ENCODE peak calls at places on chromosomes 13 and 19, in seven cellular contexts. One of them, this sample, is unnamed.

GRCh38 chr13:30376426-30377311 is 45.6 kb upstream of the UBE2L5 start:
- DNase-seq in colonic mucosa: peak
- DNase-seq in CD8-positive, alpha-beta T cell: peak
- DNase-seq in mucosa of descending colon: peak
- DNase-seq in brain microvascular endothelial cell: no peak
- DNase-seq in coronary artery: no peak
- DNase-seq in tibial nerve: no peak
- DNase-seq in this sample: no peak

GRCh38 chr19:6076675-6077463 is 33.4 kb downstream of the RFX2 start:
- DNase-seq in colonic mucosa: no peak
- DNase-seq in CD8-positive, alpha-beta T cell: no peak
- DNase-seq in mucosa of descending colon: no peak
- DNase-seq in brain microvascular endothelial cell: peak
- DNase-seq in coronary artery: peak
- DNase-seq in tibial nerve: no peak
- DNase-seq in this sample: peak

GRCh38 chr13:84352946-84353345 is 470.7 kb upstream of the SLITRK1 start:
- DNase-seq in colonic mucosa: no peak
- DNase-seq in CD8-positive, alpha-beta T cell: no peak
- DNase-seq in mucosa of descending colon: no peak
- DNase-seq in brain microvascular endothelial cell: no peak
- DNase-seq in coronary artery: no peak
- DNase-seq in tibial nerve: no peak
- DNase-seq in this sample: no peak

GRCh38 chr19:5691205-5691929 is 1.3 kb downstream of the RPL36 start:
- DNase-seq in colonic mucosa: peak
- DNase-seq in CD8-positive, alpha-beta T cell: peak
- DNase-seq in mucosa of descending colon: peak
- DNase-seq in brain microvascular endothelial cell: no peak
- DNase-seq in coronary artery: no peak
- DNase-seq in tibial nerve: peak
- DNase-seq in this sample: peak

GRCh38 chr13:33649212-33649917 is 168.6 kb upstream of the RFC3 start:
- DNase-seq in colonic mucosa: no peak
- DNase-seq in CD8-positive, alpha-beta T cell: no peak
- DNase-seq in mucosa of descending colon: no peak
- DNase-seq in brain microvascular endothelial cell: no peak
- DNase-seq in coronary artery: no peak
- DNase-seq in tibial nerve: no peak
- DNase-seq in this sample: peak

GRCh38 chr13:31670831-31671617 is 68.3 kb upstream of the RXFP2 start:
- DNase-seq in colonic mucosa: no peak
- DNase-seq in CD8-positive, alpha-beta T cell: no peak
- DNase-seq in mucosa of descending colon: no peak
- DNase-seq in brain microvascular endothelial cell: no peak
- DNase-seq in coronary artery: no peak
- DNase-seq in tibial nerve: no peak
- DNase-seq in this sample: peak

GRCh38 chr13:110797230-110797877 is 83.9 kb downstream of the ING1 start:
- DNase-seq in colonic mucosa: no peak
- DNase-seq in CD8-positive, alpha-beta T cell: no peak
- DNase-seq in mucosa of descending colon: no peak
- DNase-seq in brain microvascular endothelial cell: no peak
- DNase-seq in coronary artery: no peak
- DNase-seq in tibial nerve: no peak
- DNase-seq in this sample: no peak

GRCh38 chr19:10797541-10798256 is 38.3 kb downstream of the TMED1 start:
- DNase-seq in colonic mucosa: no peak
- DNase-seq in CD8-positive, alpha-beta T cell: peak
- DNase-seq in mucosa of descending colon: no peak
- DNase-seq in brain microvascular endothelial cell: no peak
- DNase-seq in coronary artery: no peak
- DNase-seq in tibial nerve: no peak
- DNase-seq in this sample: peak

GRCh38 chr13:19862511-19863313 is 737 bp downstream of the ZMYM5 start:
- DNase-seq in colonic mucosa: peak
- DNase-seq in CD8-positive, alpha-beta T cell: peak
- DNase-seq in mucosa of descending colon: peak
- DNase-seq in brain microvascular endothelial cell: peak
- DNase-seq in coronary artery: peak
- DNase-seq in tibial nerve: peak
- DNase-seq in this sample: peak

GRCh38 chr19:29118384-29118783 is 94.6 kb downstream of the UQCRFS1 start:
- DNase-seq in colonic mucosa: no peak
- DNase-seq in CD8-positive, alpha-beta T cell: no peak
- DNase-seq in mucosa of descending colon: no peak
- DNase-seq in brain microvascular endothelial cell: no peak
- DNase-seq in coronary artery: no peak
- DNase-seq in tibial nerve: peak
- DNase-seq in this sample: no peak

GRCh38 chr19:29120471-29120870 is 92.5 kb downstream of the UQCRFS1 start:
- DNase-seq in colonic mucosa: no peak
- DNase-seq in CD8-positive, alpha-beta T cell: no peak
- DNase-seq in mucosa of descending colon: no peak
- DNase-seq in brain microvascular endothelial cell: no peak
- DNase-seq in coronary artery: no peak
- DNase-seq in tibial nerve: no peak
- DNase-seq in this sample: no peak

GRCh38 chr19:29121684-29122083 is 91.3 kb downstream of the UQCRFS1 start:
- DNase-seq in colonic mucosa: no peak
- DNase-seq in CD8-positive, alpha-beta T cell: no peak
- DNase-seq in mucosa of descending colon: peak
- DNase-seq in brain microvascular endothelial cell: no peak
- DNase-seq in coronary artery: no peak
- DNase-seq in tibial nerve: peak
- DNase-seq in this sample: peak

GRCh38 chr19:29117926-29118325 is 95.0 kb downstream of the UQCRFS1 start:
- DNase-seq in colonic mucosa: no peak
- DNase-seq in CD8-positive, alpha-beta T cell: no peak
- DNase-seq in mucosa of descending colon: no peak
- DNase-seq in brain microvascular endothelial cell: no peak
- DNase-seq in coronary artery: no peak
- DNase-seq in tibial nerve: no peak
- DNase-seq in this sample: no peak

DNA sequence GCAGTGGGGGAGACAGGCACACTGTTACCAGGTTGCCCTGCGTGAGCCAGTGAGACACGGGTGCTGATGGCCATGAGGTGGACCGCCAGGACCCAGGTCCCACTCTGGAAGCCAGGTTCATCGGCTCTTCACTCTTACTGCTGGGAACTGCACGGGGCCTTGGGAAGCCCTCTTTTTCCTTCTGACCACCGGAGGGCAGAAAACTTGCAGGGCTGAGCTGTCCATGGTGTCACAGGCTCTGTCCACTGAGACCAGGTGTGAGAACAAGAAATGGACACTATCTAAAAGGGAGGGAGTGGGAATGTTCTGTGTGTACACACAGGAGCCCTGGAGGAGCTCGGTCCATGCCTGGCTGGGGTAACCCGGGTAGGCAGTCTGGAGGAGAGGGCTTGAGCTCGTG is 93.4 kb downstream of the UQCRFS1 start:
- DNase-seq in colonic mucosa: no peak
- DNase-seq in CD8-positive, alpha-beta T cell: no peak
- DNase-seq in mucosa of descending colon: no peak
- DNase-seq in brain microvascular endothelial cell: no peak
- DNase-seq in coronary artery: no peak
- DNase-seq in tibial nerve: no peak
- DNase-seq in this sample: peak
- TF ChIP-seq CTCF in colonic mucosa: no peak
- TF ChIP-seq CTCF in CD8-positive, alpha-beta T cell: no peak
- TF ChIP-seq CTCF in mucosa of descending colon: no peak
- TF ChIP-seq CTCF in brain microvascular endothelial cell: no peak
- TF ChIP-seq CTCF in coronary artery: no peak
- TF ChIP-seq CTCF in tibial nerve: no peak
- TF ChIP-seq CTCF in this sample: no peak

GRCh38 chr19:44401787-44402115 is 343 bp upstream of the ZNF285 start:
- DNase-seq in colonic mucosa: no peak
- DNase-seq in CD8-positive, alpha-beta T cell: no peak
- DNase-seq in mucosa of descending colon: peak
- DNase-seq in brain microvascular endothelial cell: no peak
- DNase-seq in coronary artery: no peak
- DNase-seq in tibial nerve: no peak
- DNase-seq in this sample: no peak

GRCh38 chr19:44401108-44401786 is at the start of gene ZNF285:
- DNase-seq in colonic mucosa: peak
- DNase-seq in CD8-positive, alpha-beta T cell: peak
- DNase-seq in mucosa of descending colon: peak
- DNase-seq in brain microvascular endothelial cell: peak
- DNase-seq in coronary artery: peak
- DNase-seq in tibial nerve: peak
- DNase-seq in this sample: peak
- H3K4me3 ChIP-seq in colonic mucosa: peak
- H3K4me3 ChIP-seq in CD8-positive, alpha-beta T cell: peak
- H3K4me3 ChIP-seq in mucosa of descending colon: peak
- H3K4me3 ChIP-seq in brain microvascular endothelial cell: peak
- H3K4me3 ChIP-seq in coronary artery: peak
- H3K4me3 ChIP-seq in tibial nerve: peak
- H3K4me3 ChIP-seq in this sample: peak

GRCh38 chr19:40822161-40822560 is 23.2 kb downstream of the EGLN2 start:
- DNase-seq in colonic mucosa: peak
- DNase-seq in CD8-positive, alpha-beta T cell: no peak
- DNase-seq in mucosa of descending colon: no peak
- DNase-seq in brain microvascular endothelial cell: no peak
- DNase-seq in coronary artery: no peak
- DNase-seq in tibial nerve: no peak
- DNase-seq in this sample: no peak
- TF ChIP-seq CTCF in colonic mucosa: no peak
- TF ChIP-seq CTCF in CD8-positive, alpha-beta T cell: no peak
- TF ChIP-seq CTCF in mucosa of descending colon: no peak
- TF ChIP-seq CTCF in brain microvascular endothelial cell: no peak
- TF ChIP-seq CTCF in coronary artery: no peak
- TF ChIP-seq CTCF in tibial nerve: no peak
- TF ChIP-seq CTCF in this sample: no peak

GRCh38 chr13:76993473-76993872 is 1.6 kb downstream of the CLN5 start:
- DNase-seq in colonic mucosa: no peak
- DNase-seq in CD8-positive, alpha-beta T cell: no peak
- DNase-seq in mucosa of descending colon: no peak
- DNase-seq in brain microvascular endothelial cell: no peak
- DNase-seq in coronary artery: no peak
- DNase-seq in tibial nerve: no peak
- DNase-seq in this sample: no peak

GRCh38 chr13:76993021-76993420 is 1.1 kb downstream of the CLN5 start:
- DNase-seq in colonic mucosa: no peak
- DNase-seq in CD8-positive, alpha-beta T cell: no peak
- DNase-seq in mucosa of descending colon: no peak
- DNase-seq in brain microvascular endothelial cell: no peak
- DNase-seq in coronary artery: no peak
- DNase-seq in tibial nerve: no peak
- DNase-seq in this sample: peak

GRCh38 chr13:76991796-76992547 is at the start of gene CLN5:
- DNase-seq in colonic mucosa: peak
- DNase-seq in CD8-positive, alpha-beta T cell: peak
- DNase-seq in mucosa of descending colon: peak
- DNase-seq in brain microvascular endothelial cell: peak
- DNase-seq in coronary artery: peak
- DNase-seq in tibial nerve: peak
- DNase-seq in this sample: peak

GRCh38 chr13:76992548-76993001 is 694 bp downstream of the CLN5 start:
- DNase-seq in colonic mucosa: peak
- DNase-seq in CD8-positive, alpha-beta T cell: no peak
- DNase-seq in mucosa of descending colon: peak
- DNase-seq in brain microvascular endothelial cell: no peak
- DNase-seq in coronary artery: no peak
- DNase-seq in tibial nerve: peak
- DNase-seq in this sample: peak

GRCh38 chr13:76994281-76994680 is 2.4 kb downstream of the CLN5 start:
- DNase-seq in colonic mucosa: no peak
- DNase-seq in CD8-positive, alpha-beta T cell: no peak
- DNase-seq in mucosa of descending colon: no peak
- DNase-seq in brain microvascular endothelial cell: no peak
- DNase-seq in coronary artery: no peak
- DNase-seq in tibial nerve: no peak
- DNase-seq in this sample: peak
- H3K4me3 ChIP-seq in colonic mucosa: no peak
- H3K4me3 ChIP-seq in CD8-positive, alpha-beta T cell: no peak
- H3K4me3 ChIP-seq in mucosa of descending colon: no peak
- H3K4me3 ChIP-seq in brain microvascular endothelial cell: no peak
- H3K4me3 ChIP-seq in coronary artery: no peak
- H3K4me3 ChIP-seq in tibial nerve: no peak
- H3K4me3 ChIP-seq in this sample: no peak

DNA sequence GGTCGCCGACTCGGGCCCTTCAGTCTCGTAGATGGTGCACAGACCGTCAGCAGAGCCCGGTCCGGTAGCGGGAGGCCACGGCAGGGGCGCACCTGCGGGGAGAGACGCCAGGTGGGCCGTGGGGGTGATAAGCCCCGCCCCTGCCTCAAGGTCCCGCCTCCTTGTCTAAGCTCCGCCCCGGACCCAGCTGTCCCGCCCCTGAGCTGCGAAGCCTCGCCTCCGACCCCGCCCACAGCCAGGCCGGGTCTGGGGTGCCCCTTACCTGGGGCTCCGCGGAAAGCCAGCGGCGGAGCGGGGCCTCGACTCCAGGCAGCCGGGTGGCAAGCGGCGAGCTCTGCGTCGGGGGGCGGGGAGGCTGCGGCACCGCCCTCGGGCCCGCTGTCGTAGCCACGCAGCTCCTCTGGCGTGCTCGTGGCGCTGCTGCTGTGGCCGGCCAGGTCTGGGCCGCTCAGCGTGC is 4.7 kb downstream of the PRR36 start:
- DNase-seq in colonic mucosa: peak
- DNase-seq in CD8-positive, alpha-beta T cell: peak
- DNase-seq in mucosa of descending colon: peak
- DNase-seq in brain microvascular endothelial cell: no peak
- DNase-seq in coronary artery: no peak
- DNase-seq in tibial nerve: no peak
- DNase-seq in this sample: peak
- TF ChIP-seq CTCF in colonic mucosa: no peak
- TF ChIP-seq CTCF in CD8-positive, alpha-beta T cell: no peak
- TF ChIP-seq CTCF in mucosa of descending colon: no peak
- TF ChIP-seq CTCF in brain microvascular endothelial cell: no peak
- TF ChIP-seq CTCF in coronary artery: no peak
- TF ChIP-seq CTCF in tibial nerve: no peak
- TF ChIP-seq CTCF in this sample: no peak